ENCODE peak calls at places on chromosomes 7 and 10, in seven cellular contexts. One of them, this sample, is unnamed. For H3K4me1, the result is how much of the 10 kb centered on the place peaks cover.

GRCh38 chr7:151304856-151305255 is 36.8 kb upstream of the NUB1 start:
- DNase-seq in uterus: no peak
- DNase-seq in right lobe of liver: no peak
- DNase-seq in HCT116: no peak
- DNase-seq in stomach: no peak
- DNase-seq in A549: no peak
- DNase-seq in heart left ventricle: no peak
- DNase-seq in this sample: no peak

GRCh38 chr7:4878336-4879335 is 4.9 kb downstream of the RADIL start:
- DNase-seq in heart left ventricle: no peak
- DNase-seq in right lobe of liver: no peak
- DNase-seq in HCT116: no peak
- DNase-seq in stomach: no peak
- DNase-seq in uterus: no peak
- DNase-seq in A549: no peak
- DNase-seq in this sample: peak

GRCh38 chr10:59388577-59388976 is 26.2 kb upstream of the FAM13C start:
- DNase-seq in heart left ventricle: no peak
- DNase-seq in right lobe of liver: no peak
- DNase-seq in HCT116: no peak
- DNase-seq in uterus: no peak
- DNase-seq in A549: no peak
- DNase-seq in stomach: no peak
- DNase-seq in this sample: no peak

GRCh38 chr7:45690762-45691150 is 116.6 kb downstream of the ADCY1 start:
- DNase-seq in right lobe of liver: no peak
- DNase-seq in HCT116: no peak
- DNase-seq in stomach: peak
- DNase-seq in uterus: no peak
- DNase-seq in heart left ventricle: no peak
- DNase-seq in A549: no peak
- DNase-seq in this sample: no peak

GRCh38 chr10:20622522-20623270 is 274.4 kb downstream of the NEBL start:
- DNase-seq in right lobe of liver: no peak
- DNase-seq in uterus: no peak
- DNase-seq in A549: no peak
- DNase-seq in HCT116: no peak
- DNase-seq in stomach: no peak
- DNase-seq in heart left ventricle: no peak
- DNase-seq in this sample: no peak

GRCh38 chr7:27269455-27269854 is 26.9 kb downstream of the EVX1 start:
- DNase-seq in heart left ventricle: no peak
- DNase-seq in right lobe of liver: no peak
- DNase-seq in HCT116: no peak
- DNase-seq in stomach: no peak
- DNase-seq in uterus: no peak
- DNase-seq in A549: no peak
- DNase-seq in this sample: no peak

GRCh38 chr7:44050915-44051560 is 6.5 kb downstream of the DBNL start:
- DNase-seq in heart left ventricle: no peak
- DNase-seq in HCT116: no peak
- DNase-seq in stomach: peak
- DNase-seq in right lobe of liver: peak
- DNase-seq in uterus: no peak
- DNase-seq in A549: no peak
- DNase-seq in this sample: no peak

GRCh38 chr10:111360260-111360925 is 283.6 kb downstream of the ADRA2A start:
- DNase-seq in A549: no peak
- DNase-seq in uterus: no peak
- DNase-seq in right lobe of liver: peak
- DNase-seq in HCT116: peak
- DNase-seq in heart left ventricle: peak
- DNase-seq in stomach: peak
- DNase-seq in this sample: peak

GRCh38 chr10:42934351-42934811 is 142.5 kb upstream of the RET start:
- DNase-seq in uterus: no peak
- DNase-seq in right lobe of liver: no peak
- DNase-seq in A549: no peak
- DNase-seq in heart left ventricle: no peak
- DNase-seq in stomach: no peak
- DNase-seq in HCT116: no peak
- DNase-seq in this sample: no peak

GRCh38 chr10:109934958-109935793 is 11.9 kb upstream of the XPNPEP1 start:
- DNase-seq in HCT116: no peak
- DNase-seq in A549: no peak
- DNase-seq in uterus: no peak
- DNase-seq in right lobe of liver: no peak
- DNase-seq in heart left ventricle: peak
- DNase-seq in stomach: no peak
- DNase-seq in this sample: peak

GRCh38 chr10:90945496-90946070 is 24.7 kb upstream of the ANKRD1 start:
- DNase-seq in A549: no peak
- DNase-seq in uterus: no peak
- DNase-seq in stomach: no peak
- DNase-seq in right lobe of liver: no peak
- DNase-seq in HCT116: no peak
- DNase-seq in heart left ventricle: no peak
- DNase-seq in this sample: no peak

GRCh38 chr7:131945948-131946525 is 389.6 kb upstream of the PODXL start:
- DNase-seq in stomach: no peak
- DNase-seq in right lobe of liver: peak
- DNase-seq in HCT116: no peak
- DNase-seq in A549: no peak
- DNase-seq in uterus: no peak
- DNase-seq in heart left ventricle: no peak
- DNase-seq in this sample: no peak

GRCh38 chr10:75773139-75773801 is 341.8 kb downstream of the LRMDA start:
- DNase-seq in right lobe of liver: no peak
- DNase-seq in A549: peak
- DNase-seq in heart left ventricle: no peak
- DNase-seq in uterus: peak
- DNase-seq in HCT116: no peak
- DNase-seq in stomach: peak
- DNase-seq in this sample: no peak

GRCh38 chr10:126227762-126228134 is 160.5 kb downstream of the ADAM12 start:
- DNase-seq in A549: no peak
- DNase-seq in stomach: no peak
- DNase-seq in uterus: no peak
- DNase-seq in right lobe of liver: no peak
- DNase-seq in HCT116: no peak
- DNase-seq in heart left ventricle: no peak
- DNase-seq in this sample: no peak

GRCh38 chr10:79938728-79939380 is 10.1 kb downstream of the SFTPD start:
- DNase-seq in right lobe of liver: no peak
- DNase-seq in uterus: no peak
- DNase-seq in A549: no peak
- DNase-seq in HCT116: no peak
- DNase-seq in stomach: no peak
- DNase-seq in heart left ventricle: peak
- DNase-seq in this sample: peak

GRCh38 chr7:92567460-92567859 is 22.7 kb downstream of the FAM133B start:
- DNase-seq in A549: no peak
- DNase-seq in heart left ventricle: no peak
- DNase-seq in uterus: no peak
- DNase-seq in stomach: no peak
- DNase-seq in right lobe of liver: no peak
- DNase-seq in HCT116: no peak
- DNase-seq in this sample: no peak

GRCh38 chr10:6579904-6580278 is at the start of gene PRKCQ:
- DNase-seq in right lobe of liver: no peak
- DNase-seq in heart left ventricle: no peak
- DNase-seq in A549: peak
- DNase-seq in HCT116: no peak
- DNase-seq in stomach: no peak
- DNase-seq in uterus: no peak
- DNase-seq in this sample: peak

GRCh38 chr10:86044029-86044428 is 322.6 kb downstream of the GRID1 start:
- DNase-seq in HCT116: no peak
- DNase-seq in A549: no peak
- DNase-seq in stomach: no peak
- DNase-seq in uterus: no peak
- DNase-seq in right lobe of liver: no peak
- DNase-seq in heart left ventricle: no peak
- DNase-seq in this sample: no peak

GRCh38 chr10:97090035-97090434 is 95.7 kb downstream of the SLIT1 start:
- DNase-seq in right lobe of liver: no peak
- DNase-seq in A549: no peak
- DNase-seq in heart left ventricle: no peak
- DNase-seq in stomach: no peak
- DNase-seq in uterus: no peak
- DNase-seq in HCT116: no peak
- DNase-seq in this sample: no peak

GRCh38 chr10:7915923-7916322 is 97.6 kb downstream of the TAF3 start:
- DNase-seq in stomach: no peak
- DNase-seq in heart left ventricle: no peak
- DNase-seq in right lobe of liver: no peak
- DNase-seq in HCT116: no peak
- DNase-seq in A549: no peak
- DNase-seq in uterus: no peak
- DNase-seq in this sample: no peak

GRCh38 chr10:121927361-121927840 is 430 bp downstream of the ATE1 start:
- DNase-seq in stomach: peak
- DNase-seq in A549: peak
- DNase-seq in HCT116: peak
- DNase-seq in right lobe of liver: peak
- DNase-seq in uterus: peak
- DNase-seq in heart left ventricle: peak
- DNase-seq in this sample: peak

GRCh38 chr7:145624618-145625017 is 492.0 kb upstream of the CNTNAP2 start:
- DNase-seq in uterus: no peak
- DNase-seq in heart left ventricle: no peak
- DNase-seq in right lobe of liver: no peak
- DNase-seq in HCT116: no peak
- DNase-seq in stomach: no peak
- DNase-seq in A549: no peak
- DNase-seq in this sample: no peak

GRCh38 chr7:134353411-134353810 is 36.7 kb upstream of the SLC35B4 start:
- DNase-seq in right lobe of liver: no peak
- DNase-seq in heart left ventricle: no peak
- DNase-seq in stomach: no peak
- DNase-seq in uterus: no peak
- DNase-seq in A549: no peak
- DNase-seq in HCT116: no peak
- DNase-seq in this sample: no peak

GRCh38 chr7:134355925-134356324 is 39.2 kb upstream of the SLC35B4 start:
- DNase-seq in uterus: no peak
- DNase-seq in heart left ventricle: peak
- DNase-seq in stomach: peak
- DNase-seq in A549: no peak
- DNase-seq in right lobe of liver: peak
- DNase-seq in HCT116: no peak
- DNase-seq in this sample: peak

GRCh38 chr7:134355004-134355525 is 38.3 kb upstream of the SLC35B4 start:
- DNase-seq in A549: no peak
- DNase-seq in uterus: no peak
- DNase-seq in stomach: no peak
- DNase-seq in heart left ventricle: no peak
- DNase-seq in right lobe of liver: no peak
- DNase-seq in HCT116: no peak
- DNase-seq in this sample: no peak

GRCh38 chr7:134357486-134357885 is 40.8 kb upstream of the SLC35B4 start:
- DNase-seq in stomach: no peak
- DNase-seq in uterus: no peak
- DNase-seq in right lobe of liver: no peak
- DNase-seq in heart left ventricle: no peak
- DNase-seq in A549: no peak
- DNase-seq in HCT116: no peak
- DNase-seq in this sample: no peak

DNA sequence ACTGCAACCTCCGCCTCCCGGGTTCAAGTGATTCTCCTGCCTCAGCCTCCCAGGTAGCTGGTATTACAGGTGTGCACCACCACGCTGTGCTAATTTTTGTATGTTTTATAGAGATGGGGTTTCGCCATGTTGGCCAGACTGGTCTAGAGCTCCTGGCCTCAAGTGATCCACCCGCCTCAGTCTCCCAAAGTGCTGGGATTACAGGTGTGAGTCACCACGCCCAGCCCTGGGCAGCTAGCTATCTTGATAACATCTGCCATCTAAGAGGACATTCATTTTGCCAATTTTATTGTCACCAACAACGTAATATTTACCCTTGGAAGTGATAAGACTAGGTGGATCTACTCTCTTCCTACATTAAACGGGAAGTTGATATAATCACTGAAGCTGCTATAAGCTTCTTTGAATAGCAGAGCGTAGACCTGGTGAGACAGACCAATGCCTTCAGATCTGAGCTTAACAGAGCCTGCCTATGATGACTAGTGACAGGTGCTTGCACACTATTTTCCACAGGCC is 39.7 kb upstream of the SLC35B4 start:
- DNase-seq in HCT116: no peak
- DNase-seq in heart left ventricle: no peak
- DNase-seq in uterus: no peak
- DNase-seq in stomach: no peak
- DNase-seq in right lobe of liver: no peak
- DNase-seq in A549: no peak
- DNase-seq in this sample: no peak
- H3K4me3 ChIP-seq in HCT116: no peak
- H3K4me3 ChIP-seq in heart left ventricle: no peak
- H3K4me3 ChIP-seq in uterus: no peak
- H3K4me3 ChIP-seq in stomach: no peak
- H3K4me3 ChIP-seq in right lobe of liver: no peak
- H3K4me3 ChIP-seq in A549: no peak
- H3K4me3 ChIP-seq in this sample: no peak

DNA sequence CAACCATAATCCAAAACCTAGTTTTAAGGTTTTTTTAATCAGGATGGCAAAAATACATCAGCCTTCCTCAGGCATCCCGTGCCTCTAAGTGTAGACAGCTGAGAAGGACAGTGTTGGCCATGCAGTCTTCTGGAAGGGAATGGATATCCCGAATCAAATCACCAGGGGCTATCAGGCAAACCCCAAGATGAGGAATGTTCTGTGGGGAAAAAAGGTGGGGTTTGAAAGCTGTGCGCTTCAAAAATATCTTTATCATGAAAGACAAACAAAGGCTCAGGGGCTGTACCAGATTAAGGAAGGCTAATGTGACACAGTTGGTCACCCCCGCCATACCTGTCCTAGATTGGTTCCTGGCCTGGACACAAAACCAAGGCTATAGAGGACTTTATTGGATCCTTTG is 5.4 kb downstream of the TMEM273 start:
- DNase-seq in A549: no peak
- DNase-seq in HCT116: no peak
- DNase-seq in uterus: no peak
- DNase-seq in stomach: no peak
- DNase-seq in heart left ventricle: no peak
- DNase-seq in right lobe of liver: no peak
- DNase-seq in this sample: no peak
- H3K4me1 ChIP-seq in A549: under half
- H3K4me1 ChIP-seq in HCT116: under half
- H3K4me1 ChIP-seq in uterus: under half
- H3K4me1 ChIP-seq in stomach: under half
- H3K4me1 ChIP-seq in heart left ventricle: under half
- H3K4me1 ChIP-seq in right lobe of liver: under half
- H3K4me1 ChIP-seq in this sample: under half

GRCh38 chr10:93758510-93758885 is 762 bp downstream of the LGI1 start:
- DNase-seq in HCT116: no peak
- DNase-seq in uterus: no peak
- DNase-seq in A549: no peak
- DNase-seq in heart left ventricle: no peak
- DNase-seq in stomach: no peak
- DNase-seq in right lobe of liver: no peak
- DNase-seq in this sample: no peak
- TF ChIP-seq POLR2A in HCT116: no peak
- TF ChIP-seq POLR2A in uterus: no peak
- TF ChIP-seq POLR2A in A549: no peak
- TF ChIP-seq POLR2A in heart left ventricle: no peak
- TF ChIP-seq POLR2A in stomach: no peak
- TF ChIP-seq POLR2A in right lobe of liver: no peak
- TF ChIP-seq POLR2A in this sample: no peak

GRCh38 chr7:76292206-76292573 is 10.3 kb upstream of the HSPB1 start:
- DNase-seq in heart left ventricle: no peak
- DNase-seq in A549: no peak
- DNase-seq in HCT116: no peak
- DNase-seq in stomach: no peak
- DNase-seq in right lobe of liver: no peak
- DNase-seq in uterus: no peak
- DNase-seq in this sample: no peak
- H3K4me3 ChIP-seq in heart left ventricle: no peak
- H3K4me3 ChIP-seq in A549: peak
- H3K4me3 ChIP-seq in HCT116: peak
- H3K4me3 ChIP-seq in stomach: peak
- H3K4me3 ChIP-seq in right lobe of liver: peak
- H3K4me3 ChIP-seq in uterus: peak
- H3K4me3 ChIP-seq in this sample: no peak